ENCODE peak calls at places on chromosomes 1 and 21, in ten cellular contexts. P, Y, V, J, N, H, F, Q, C and T are unnamed samples.

GRCh38 chr1:24323281-24323680 is 4.1 kb downstream of the GRHL3 start:
- DNase-seq in Y (no peak), C (no peak), F (no peak), J (no peak), Q (no peak), V (no peak), H (no peak), N (no peak), P (no peak), T (no peak)

GRCh38 chr1:150708595-150708994 is 11.6 kb upstream of the GOLPH3L start:
- DNase-seq in Q (no peak), N (no peak), V (no peak), P (no peak), Y (no peak), J (no peak), F (no peak), H (no peak), C (no peak), T (no peak)

GRCh38 chr1:71196685-71197084 is 115.8 kb upstream of the ZRANB2 start:
- DNase-seq in N (no peak), C (no peak), P (peak), V (peak), Y (no peak), J (peak), Q (no peak), F (no peak), H (no peak), T (no peak)

GRCh38 chr1:62962794-62963776 is 179.2 kb downstream of the ATG4C start:
- DNase-seq in N (no peak), P (peak), V (peak), Q (peak), Y (peak), F (no peak), H (no peak), C (no peak), J (peak), T (no peak)

GRCh38 chr1:236315518-236315917 is 33.8 kb upstream of the ERO1B start:
- DNase-seq in V (no peak), Q (no peak), C (no peak), N (no peak), H (no peak), Y (no peak), P (no peak), J (no peak), F (no peak), T (no peak)

GRCh38 chr1:57474097-57474750 is 50.4 kb upstream of the DAB1 start:
- DNase-seq in N (no peak), F (no peak), V (peak), C (no peak), J (peak), P (no peak), Q (no peak), Y (no peak), H (no peak), T (no peak)

GRCh38 chr1:95086949-95087533 is 14.3 kb upstream of the ALG14 start:
- DNase-seq in Q (no peak), H (no peak), N (no peak), P (peak), C (no peak), V (peak), Y (peak), J (peak), F (peak), T (no peak)

GRCh38 chr1:178875936-178876335 is 5.1 kb upstream of the ANGPTL1 start:
- DNase-seq in P (no peak), J (no peak), F (no peak), Q (no peak), N (no peak), Y (no peak), V (no peak), H (no peak), C (no peak), T (no peak)

GRCh38 chr1:115329965-115330364 is 8.1 kb downstream of the NGF start:
- DNase-seq in N (no peak), C (no peak), Q (no peak), H (no peak), Y (no peak), V (no peak), J (no peak), P (no peak), F (no peak), T (no peak)

GRCh38 chr1:153773004-153773921 is 1.9 kb upstream of the SLC27A3 start:
- DNase-seq in H (peak), C (no peak), Y (no peak), F (no peak), J (no peak), P (no peak), V (no peak), N (peak), Q (no peak), T (peak)

GRCh38 chr21:42806489-42807140 is 72.7 kb downstream of the WDR4 start:
- DNase-seq in J (no peak), Y (no peak), N (no peak), V (no peak), F (no peak), Q (no peak), C (no peak), P (no peak), H (peak), T (no peak)

GRCh38 chr1:233025566-233025965 is 75.2 kb downstream of the NTPCR start:
- DNase-seq in F (no peak), C (no peak), V (no peak), P (no peak), Q (no peak), Y (no peak), J (peak), H (no peak), N (no peak), T (no peak)

GRCh38 chr1:224359207-224359606 is 2.5 kb downstream of the CNIH4 start:
- DNase-seq in J (no peak), Q (no peak), P (no peak), H (no peak), C (no peak), F (no peak), N (no peak), Y (no peak), V (no peak), T (no peak)

GRCh38 chr1:89369331-89369730 is 5.5 kb downstream of the GBP6 start:
- DNase-seq in H (no peak), Q (no peak), Y (no peak), P (no peak), V (no peak), J (no peak), F (no peak), C (no peak), N (no peak), T (no peak)

GRCh38 chr1:85200367-85200869 is 398 bp downstream of the SYDE2 start:
- DNase-seq in N (peak), C (no peak), Y (no peak), H (no peak), J (peak), F (no peak), P (no peak), V (no peak), Q (peak), T (no peak)

GRCh38 chr1:65069186-65069585 is 78.8 kb upstream of the AK4 start:
- DNase-seq in J (no peak), V (no peak), Q (no peak), P (no peak), H (peak), F (no peak), Y (no peak), C (no peak), N (no peak), T (no peak)

GRCh38 chr1:9655127-9655723 is 3.7 kb downstream of the PIK3CD start:
- DNase-seq in Q (no peak), V (no peak), F (no peak), J (no peak), P (no peak), H (no peak), N (no peak), C (peak), Y (no peak), T (no peak)

GRCh38 chr1:17569200-17570139 is 30.0 kb downstream of the ARHGEF10L start:
- DNase-seq in C (no peak), H (no peak), V (peak), N (peak), J (peak), Q (peak), Y (peak), P (no peak), F (peak), T (peak)

GRCh38 chr1:61518670-61519400 is 206.1 kb downstream of the TM2D1 start:
- DNase-seq in F (no peak), P (no peak), Q (no peak), Y (no peak), V (peak), J (peak), N (no peak), H (no peak), C (no peak), T (no peak)

GRCh38 chr1:46520063-46520911 is 30.7 kb downstream of the DMBX1 start:
- DNase-seq in H (peak), V (peak), Q (no peak), Y (peak), P (peak), N (peak), C (no peak), F (no peak), J (peak), T (peak)

GRCh38 chr1:114669562-114670082 is at the start of gene DENND2C:
- DNase-seq in C (no peak), N (no peak), P (no peak), Q (no peak), J (no peak), F (no peak), H (no peak), Y (no peak), V (no peak), T (no peak)

GRCh38 chr1:221712198-221712684 is 29.6 kb downstream of the DUSP10 start:
- DNase-seq in Q (no peak), P (peak), N (no peak), H (no peak), Y (peak), J (peak), C (peak), F (no peak), V (peak), T (no peak)

GRCh38 chr1:48931571-48932251 is 155.0 kb upstream of the BEND5 start:
- DNase-seq in F (no peak), J (no peak), C (no peak), P (peak), N (no peak), Y (no peak), Q (no peak), V (peak), H (no peak), T (peak)

GRCh38 chr1:156493749-156494148 is 6.8 kb downstream of the MEF2D start:
- DNase-seq in C (no peak), F (no peak), H (no peak), N (no peak), Q (no peak), V (no peak), P (no peak), J (no peak), Y (no peak), T (no peak)

GRCh38 chr1:156494309-156494895 is 6.2 kb downstream of the MEF2D start:
- DNase-seq in N (no peak), C (no peak), P (no peak), Y (no peak), V (no peak), H (no peak), Q (no peak), F (no peak), J (no peak), T (no peak)

GRCh38 chr1:156492013-156492590 is 8.5 kb downstream of the MEF2D start:
- DNase-seq in V (no peak), H (no peak), F (no peak), P (no peak), Y (no peak), Q (no peak), N (no peak), C (no peak), J (no peak), T (no peak)

GRCh38 chr1:156492591-156493080 is 7.9 kb downstream of the MEF2D start:
- DNase-seq in P (no peak), V (no peak), H (peak), Y (no peak), N (no peak), J (no peak), C (no peak), Q (no peak), F (peak), T (no peak)

DNA sequence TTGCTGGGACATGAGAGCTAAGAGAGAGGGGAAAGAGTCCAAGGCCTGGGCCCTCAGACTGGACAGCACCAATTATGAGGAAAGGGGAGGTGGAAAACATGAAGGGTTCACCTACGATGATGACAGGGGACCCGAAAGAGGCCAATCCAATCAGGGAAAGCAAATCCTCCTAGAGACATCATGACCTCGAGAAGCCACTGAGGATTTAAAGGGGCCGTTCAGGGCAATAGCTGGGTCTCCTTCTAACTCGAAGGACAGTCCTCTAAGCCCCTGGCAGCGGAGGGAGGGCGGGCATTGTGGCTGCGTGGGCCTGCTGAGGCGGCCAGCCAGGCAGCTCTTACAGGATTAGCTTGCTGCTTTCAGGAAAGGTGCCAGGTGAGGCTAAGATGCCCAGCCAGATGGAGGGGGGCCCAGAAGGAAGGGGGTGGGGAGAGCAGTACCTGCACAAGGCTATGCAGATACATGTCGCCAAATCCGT is 7.4 kb downstream of the MEF2D start:
- DNase-seq in Y (no peak), Q (peak), N (no peak), V (no peak), H (no peak), F (no peak), J (no peak), P (no peak), C (no peak), T (no peak)
- H3K4me3 ChIP-seq in Y (no peak), Q (no peak), N (no peak), V (no peak), H (no peak), F (peak), J (no peak), P (no peak), C (no peak), T (no peak)

GRCh38 chr1:204417231-204417997 is 5.8 kb upstream of the PPP1R15B start:
- DNase-seq in P (peak), Y (peak), V (peak), C (no peak), H (no peak), F (peak), J (peak), N (peak), Q (peak), T (no peak)
- H3K4me3 ChIP-seq in P (no peak), Y (peak), V (peak), C (no peak), H (no peak), F (no peak), J (peak), N (no peak), Q (no peak), T (no peak)

GRCh38 chr1:12161662-12162458 is 4.9 kb upstream of the TNFRSF1B start:
- DNase-seq in C (peak), Q (peak), J (peak), F (peak), N (peak), H (peak), P (peak), V (peak), Y (peak), T (peak)
- H3K4me3 ChIP-seq in C (peak), Q (no peak), J (no peak), F (peak), N (no peak), H (no peak), P (no peak), V (no peak), Y (no peak), T (no peak)

DNA sequence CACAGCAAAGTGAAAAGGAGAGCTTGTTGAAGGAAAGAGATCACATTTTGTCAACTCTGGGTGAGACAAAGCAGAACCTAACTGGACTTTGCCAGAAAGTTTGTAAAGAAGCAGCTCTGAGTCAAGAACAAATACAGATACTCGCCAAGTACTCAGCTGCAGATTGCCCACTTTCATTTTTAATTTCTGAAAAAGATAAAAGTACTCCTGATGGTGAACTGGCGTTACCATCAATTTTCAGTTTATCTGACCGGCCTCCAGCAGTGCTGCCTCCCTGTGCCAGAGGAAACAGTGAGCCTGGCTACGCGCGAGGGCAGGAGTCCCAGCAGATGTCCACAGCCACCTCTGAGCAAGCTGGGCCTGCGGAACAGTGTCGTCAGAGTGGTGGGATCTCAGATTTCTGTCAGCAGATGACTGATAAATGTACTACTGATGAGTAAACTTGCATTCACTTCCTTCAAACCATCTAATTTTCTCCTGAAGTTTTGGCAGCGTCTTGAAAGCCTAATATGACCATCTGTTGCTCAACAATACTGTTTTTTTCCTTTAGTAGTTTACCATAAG is 43.8 kb downstream of the BACH1 start:
- DNase-seq in H (no peak), Y (peak), V (peak), N (peak), P (no peak), Q (peak), F (peak), C (no peak), J (peak), T (no peak)
- H3K4me3 ChIP-seq in H (no peak), Y (no peak), V (peak), N (peak), P (no peak), Q (no peak), F (peak), C (no peak), J (peak), T (no peak)

GRCh38 chr1:41589395-41589794 is 104.9 kb upstream of the EDN2 start:
- DNase-seq in Y (no peak), J (no peak), F (no peak), N (no peak), V (no peak), C (no peak), P (no peak), Q (no peak), H (no peak), T (no peak)

GRCh38 chr1:41588334-41588875 is 103.9 kb upstream of the EDN2 start:
- DNase-seq in Y (no peak), J (no peak), V (no peak), C (no peak), N (no peak), Q (no peak), P (no peak), F (no peak), H (no peak), T (no peak)

GRCh38 chr1:41590331-41590730 is 105.8 kb upstream of the EDN2 start:
- DNase-seq in J (no peak), P (no peak), N (no peak), V (no peak), Y (no peak), H (no peak), F (no peak), C (no peak), Q (no peak), T (no peak)

GRCh38 chr1:41586230-41586629 is 101.7 kb upstream of the EDN2 start:
- DNase-seq in Q (no peak), V (no peak), Y (no peak), N (no peak), P (no peak), H (no peak), J (no peak), F (no peak), C (no peak), T (no peak)

DNA sequence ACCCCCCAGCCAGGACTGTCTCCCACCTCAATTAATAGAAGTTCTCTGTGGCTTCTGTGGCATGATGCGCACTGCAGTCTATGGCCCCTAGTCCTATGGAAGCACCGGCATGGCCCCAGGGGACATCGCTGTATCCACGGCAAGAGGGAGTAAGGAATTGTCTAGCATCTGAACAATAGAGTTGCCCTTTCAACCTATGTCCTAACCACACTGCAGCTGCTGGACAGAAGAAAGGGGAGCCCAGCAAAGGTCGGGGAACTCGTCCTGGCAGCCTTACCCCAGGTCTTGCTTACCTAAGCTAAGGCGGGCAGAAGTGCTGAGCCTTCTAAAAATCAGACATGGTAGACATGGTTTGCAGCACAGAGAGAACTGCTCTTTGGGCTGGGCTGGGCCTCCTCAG is 103.3 kb upstream of the EDN2 start:
- DNase-seq in H (no peak), P (no peak), J (no peak), V (no peak), Q (no peak), Y (no peak), F (no peak), C (no peak), N (no peak), T (no peak)
- H3K4me3 ChIP-seq in H (no peak), P (no peak), J (no peak), V (no peak), Q (no peak), Y (no peak), F (no peak), C (no peak), N (no peak), T (no peak)

GRCh38 chr1:1862905-1863547 is 27.9 kb downstream of the GNB1 start:
- DNase-seq in Q (no peak), N (no peak), H (peak), F (no peak), C (no peak), J (peak), Y (no peak), V (no peak), P (no peak), T (no peak)

GRCh38 chr1:1861339-1861730 is 29.6 kb downstream of the GNB1 start:
- DNase-seq in J (no peak), P (no peak), Q (no peak), F (peak), C (no peak), V (no peak), N (no peak), H (no peak), Y (no peak), T (no peak)

GRCh38 chr1:1857096-1857703 is 33.7 kb downstream of the GNB1 start:
- DNase-seq in V (no peak), Y (no peak), N (no peak), P (no peak), Q (no peak), J (no peak), C (no peak), H (peak), F (no peak), T (no peak)

GRCh38 chr1:1853593-1854257 is 37.2 kb downstream of the GNB1 start:
- DNase-seq in F (no peak), C (no peak), Q (no peak), V (no peak), N (no peak), Y (no peak), H (no peak), P (no peak), J (no peak), T (no peak)

GRCh38 chr1:1858382-1859086 is 32.4 kb downstream of the GNB1 start:
- DNase-seq in F (peak), C (peak), V (peak), Q (peak), Y (peak), H (peak), N (peak), J (peak), P (peak), T (peak)
- H3K4me3 ChIP-seq in F (peak), C (no peak), V (no peak), Q (no peak), Y (peak), H (no peak), N (no peak), J (peak), P (no peak), T (no peak)

GRCh38 chr1:21907737-21908136 is 29.4 kb downstream of the HSPG2 start:
- DNase-seq in P (no peak), F (no peak), Q (no peak), N (no peak), C (no peak), Y (no peak), H (no peak), V (no peak), J (no peak), T (no peak)

GRCh38 chr1:21911205-21912001 is 25.7 kb downstream of the HSPG2 start:
- DNase-seq in N (peak), Y (no peak), P (peak), Q (no peak), J (no peak), H (no peak), F (peak), V (peak), C (no peak), T (no peak)

GRCh38 chr1:21910528-21911204 is 26.4 kb downstream of the HSPG2 start:
- DNase-seq in H (no peak), J (no peak), F (no peak), Q (no peak), N (no peak), C (no peak), Y (no peak), V (no peak), P (no peak), T (no peak)

GRCh38 chr1:21909787-21910503 is 27.2 kb downstream of the HSPG2 start:
- DNase-seq in N (peak), Q (no peak), J (peak), H (no peak), F (peak), Y (no peak), V (peak), P (peak), C (no peak), T (no peak)

GRCh38 chr1:21909286-21909759 is 27.8 kb downstream of the HSPG2 start:
- DNase-seq in V (peak), H (no peak), P (no peak), F (no peak), Q (no peak), N (peak), Y (no peak), J (peak), C (no peak), T (no peak)
- H3K4me3 ChIP-seq in V (no peak), H (no peak), P (no peak), F (no peak), Q (no peak), N (no peak), Y (no peak), J (no peak), C (no peak), T (no peak)